ENCODE peak calls at places on chromosomes 7 and 10, in eight cellular contexts. S, M, R, L, U, P, W and D are unnamed samples.

GRCh38 chr7:66267249-66267648 is 62.1 kb downstream of the TPST1 start:
- DNase-seq in R (peak; percentile 93), L (peak; percentile 66), M (no peak), U (peak; percentile 22), S (no peak), W (no peak), P (no peak), D (no peak)

GRCh38 chr10:122044713-122045112 is 55.8 kb downstream of the TACC2 start:
- DNase-seq in P (no peak), R (peak; percentile 41), L (no peak), W (no peak), S (no peak), M (no peak), U (peak; percentile 46), D (peak; percentile 59)

GRCh38 chr7:155778349-155778748 is 33.9 kb downstream of the SHH start:
- DNase-seq in M (no peak), W (no peak), L (no peak), S (no peak), R (no peak), U (no peak), P (no peak), D (no peak)

GRCh38 chr7:116734736-116735135 is 62.7 kb downstream of the MET start:
- DNase-seq in S (no peak), U (no peak), R (no peak), P (no peak), W (no peak), M (no peak), L (no peak), D (no peak)

GRCh38 chr7:155299539-155300202 is 2.0 kb downstream of the INSIG1 start:
- DNase-seq in U (no peak), P (peak; percentile 44), M (no peak), R (peak; percentile 48), W (peak; percentile 55), L (no peak), S (no peak), D (peak; percentile 29)

GRCh38 chr7:155380986-155381851 is 76.7 kb upstream of the EN2 start:
- DNase-seq in R (no peak), L (no peak), S (no peak), W (no peak), U (no peak), M (no peak), P (no peak), D (no peak)

GRCh38 chr7:118195837-118196474 is 12.0 kb downstream of the LSM8 start:
- DNase-seq in P (peak; percentile 63), M (peak; percentile 49), U (peak; percentile 77), W (peak; percentile 49), L (peak; percentile 16), S (peak; percentile 68), R (peak; percentile 81), D (peak; percentile 67)

GRCh38 chr7:75646551-75647102 is 92.1 kb downstream of the HIP1 start:
- DNase-seq in L (no peak), M (no peak), W (no peak), U (no peak), S (no peak), P (no peak), R (no peak), D (no peak)

GRCh38 chr7:128869944-128870285 is 7.3 kb downstream of the ATP6V1F start:
- DNase-seq in S (no peak), W (no peak), M (no peak), R (peak; percentile 18), U (no peak), L (no peak), P (no peak), D (no peak)

GRCh38 chr7:46015107-46015868 is 94.2 kb upstream of the IGFBP3 start:
- DNase-seq in M (no peak), S (no peak), P (no peak), U (no peak), R (no peak), L (no peak), W (no peak), D (peak; percentile 50)

GRCh38 chr10:131731780-131732630 is 168.8 kb upstream of the PPP2R2D start:
- DNase-seq in U (no peak), S (no peak), P (no peak), M (no peak), R (no peak), W (no peak), L (no peak), D (no peak)

GRCh38 chr7:157579425-157579824 is 242.6 kb downstream of the DNAJB6 start:
- DNase-seq in S (no peak), R (no peak), P (no peak), W (no peak), M (no peak), L (no peak), U (no peak), D (peak; percentile 59)

GRCh38 chr7:64183126-64183742 is 23.8 kb upstream of the ZNF735 start:
- DNase-seq in S (no peak), P (peak; percentile 41), R (peak; percentile 5), W (peak; percentile 4), M (peak; percentile 25), L (no peak), U (no peak), D (no peak)

GRCh38 chr7:15012135-15012534 is 109.6 kb upstream of the DGKB start:
- DNase-seq in P (no peak), S (no peak), U (no peak), W (no peak), M (no peak), L (no peak), R (no peak), D (no peak)

GRCh38 chr10:73339436-73339835 is 19.2 kb downstream of the CFAP70 start:
- DNase-seq in U (no peak), R (no peak), L (no peak), M (no peak), S (no peak), P (no peak), W (no peak), D (no peak)

GRCh38 chr10:113019096-113019495 is 69.0 kb downstream of the TCF7L2 start:
- DNase-seq in L (no peak), W (no peak), U (no peak), R (no peak), M (no peak), P (no peak), S (no peak), D (no peak)

GRCh38 chr10:13349776-13350274 is 1.7 kb upstream of the SEPHS1 start:
- DNase-seq in P (peak; percentile 19), M (peak; percentile 34), U (peak; percentile 56), R (peak; percentile 77), W (peak; percentile 28), L (peak; percentile 43), S (no peak), D (peak; percentile 79)

GRCh38 chr7:12941512-12941911 is 254.1 kb downstream of the ARL4A start:
- DNase-seq in M (no peak), W (no peak), P (no peak), L (no peak), S (no peak), R (no peak), U (no peak), D (no peak)

GRCh38 chr10:117757121-117757795 is 214.7 kb downstream of the EMX2 start:
- DNase-seq in L (no peak), S (no peak), M (no peak), U (peak; percentile 25), R (peak; percentile 19), W (no peak), P (no peak), D (no peak)

GRCh38 chr7:106947244-106947728 is 82.2 kb downstream of the PIK3CG start:
- DNase-seq in U (peak; percentile 30), W (peak; percentile 25), M (peak; percentile 32), P (peak; percentile 24), R (peak; percentile 80), L (peak; percentile 41), S (peak; percentile 73), D (peak; percentile 49)

GRCh38 chr7:86765931-86766330 is 122.2 kb downstream of the GRM3 start:
- DNase-seq in U (no peak), R (no peak), S (no peak), L (no peak), W (no peak), M (no peak), P (no peak), D (no peak)
- H3K4me1 ChIP-seq in U (no peaks in the 10 kb centered on the region), R (no peaks in the 10 kb centered on the region), S (no peaks in the 10 kb centered on the region), L (no peaks in the 10 kb centered on the region), W (no peaks in the 10 kb centered on the region), M (no peaks in the 10 kb centered on the region), P (no peaks in the 10 kb centered on the region), D (no peaks in the 10 kb centered on the region)

GRCh38 chr7:40879941-40880558 is 745.2 kb downstream of the SUGCT start:
- DNase-seq in R (no peak), U (no peak), L (no peak), M (no peak), P (no peak), W (no peak), S (no peak), D (no peak)
- H3K4me1 ChIP-seq in R (no peaks in the 10 kb centered on the region), U (no peaks in the 10 kb centered on the region), L (peaks cover 2% of the 10 kb centered on the region), M (no peaks in the 10 kb centered on the region), P (no peaks in the 10 kb centered on the region), W (no peaks in the 10 kb centered on the region), S (no peaks in the 10 kb centered on the region), D (peaks cover 6% of the 10 kb centered on the region)

DNA sequence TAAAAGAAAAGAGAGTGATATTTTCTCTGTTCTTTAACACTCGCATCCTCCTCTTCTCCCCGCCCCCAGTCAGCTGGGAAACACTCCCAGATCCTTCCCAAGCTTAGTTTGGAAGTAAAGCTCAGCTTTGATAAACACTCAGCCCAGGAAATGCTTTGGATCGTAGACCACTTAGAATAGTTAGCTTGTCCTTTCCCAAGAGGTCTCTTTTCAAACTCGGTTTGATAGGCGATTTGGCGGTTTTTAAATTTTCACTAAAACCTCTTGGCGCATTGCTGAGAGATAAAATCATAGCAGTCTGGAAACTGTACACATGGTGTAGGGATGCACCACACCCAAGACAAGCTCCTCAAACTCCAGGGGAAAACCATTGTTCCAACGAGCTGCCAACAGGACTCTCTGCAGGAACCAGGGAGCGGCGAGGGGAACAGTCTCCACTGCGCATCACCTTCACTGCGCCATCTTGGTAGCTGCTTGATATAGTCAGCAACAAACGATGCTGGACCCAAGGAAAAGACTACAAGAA is 22.3 kb downstream of the SMURF1 start:
- DNase-seq in R (peak; percentile 84), U (no peak), S (no peak), L (no peak), M (no peak), P (no peak), W (no peak), D (no peak)
- H3K4me1 ChIP-seq in R (peaks cover 57% of the 10 kb centered on the region), U (peaks cover 31% of the 10 kb centered on the region), S (peaks cover 40% of the 10 kb centered on the region), L (peaks cover 17% of the 10 kb centered on the region), M (peaks cover 15% of the 10 kb centered on the region), P (peaks cover 3% of the 10 kb centered on the region), W (peaks cover 10% of the 10 kb centered on the region), D (peaks cover 15% of the 10 kb centered on the region)

GRCh38 chr7:94642838-94643653 is 12.9 kb downstream of the SGCE start:
- DNase-seq in U (no peak), L (no peak), R (no peak), W (no peak), S (no peak), M (no peak), P (no peak), D (no peak)

GRCh38 chr7:94647295-94647694 is 8.6 kb downstream of the SGCE start:
- DNase-seq in U (no peak), R (no peak), L (no peak), P (no peak), S (no peak), M (no peak), W (no peak), D (no peak)

GRCh38 chr7:94639384-94639783 is 16.5 kb downstream of the SGCE start:
- DNase-seq in W (no peak), L (no peak), M (no peak), R (no peak), P (no peak), U (no peak), S (no peak), D (no peak)

GRCh38 chr7:94648731-94649130 is 7.2 kb downstream of the SGCE start:
- DNase-seq in S (no peak), L (no peak), P (no peak), R (no peak), M (no peak), W (no peak), U (no peak), D (no peak)

GRCh38 chr7:94643771-94644545 is 12.0 kb downstream of the SGCE start:
- DNase-seq in S (no peak), L (no peak), U (no peak), W (no peak), R (no peak), P (no peak), M (no peak), D (no peak)
- H3K4me1 ChIP-seq in S (peaks cover 21% of the 10 kb centered on the region), L (no peaks in the 10 kb centered on the region), U (no peaks in the 10 kb centered on the region), W (no peaks in the 10 kb centered on the region), R (no peaks in the 10 kb centered on the region), P (no peaks in the 10 kb centered on the region), M (no peaks in the 10 kb centered on the region), D (no peaks in the 10 kb centered on the region)